ENCODE peak calls at places on chromosomes 2 and 18, in four cellular contexts. One of them, this sample, is unnamed.

GRCh38 chr18:68607852-68608251 is 107.1 kb downstream of the TMX3 start:
- DNase-seq in psoas muscle: no peak
- DNase-seq in AG20443: no peak
- DNase-seq in NCI-H1417: no peak
- DNase-seq in this sample: no peak

GRCh38 chr2:3463914-3464313 is 55.4 kb downstream of the ADI1 start:
- DNase-seq in psoas muscle: no peak
- DNase-seq in AG20443: no peak
- DNase-seq in NCI-H1417: no peak
- DNase-seq in this sample: no peak

GRCh38 chr2:130365963-130366362 is 10.1 kb downstream of the PTPN18 start:
- DNase-seq in psoas muscle: no peak
- DNase-seq in AG20443: no peak
- DNase-seq in NCI-H1417: no peak
- DNase-seq in this sample: no peak

GRCh38 chr2:217279571-217279970 is 419.7 kb upstream of the TNP1 start:
- DNase-seq in psoas muscle: no peak
- DNase-seq in AG20443: peak; percentile 82
- DNase-seq in NCI-H1417: no peak
- DNase-seq in this sample: no peak

GRCh38 chr2:239341840-239342239 is 59.0 kb downstream of the HDAC4 start:
- DNase-seq in psoas muscle: no peak
- DNase-seq in AG20443: no peak
- DNase-seq in NCI-H1417: no peak
- DNase-seq in this sample: no peak

GRCh38 chr2:219631406-219631891 is 4.0 kb downstream of the SLC4A3 start:
- DNase-seq in psoas muscle: no peak
- DNase-seq in AG20443: no peak
- DNase-seq in NCI-H1417: no peak
- DNase-seq in this sample: no peak

GRCh38 chr2:54876764-54877163 is 153.3 kb downstream of the EML6 start:
- DNase-seq in psoas muscle: no peak
- DNase-seq in AG20443: no peak
- DNase-seq in NCI-H1417: no peak
- DNase-seq in this sample: no peak

GRCh38 chr18:4106407-4107033 is 348.6 kb downstream of the DLGAP1 start:
- DNase-seq in psoas muscle: peak; percentile 57
- DNase-seq in AG20443: peak; percentile 64
- DNase-seq in NCI-H1417: peak; percentile 61
- DNase-seq in this sample: peak; percentile 50

GRCh38 chr2:235690809-235691450 is 197.1 kb downstream of the AGAP1 start:
- DNase-seq in psoas muscle: no peak
- DNase-seq in AG20443: no peak
- DNase-seq in NCI-H1417: no peak
- DNase-seq in this sample: no peak